ENCODE peak calls at places on chromosomes 11 and 22, in ten cellular contexts. One of them, this sample, is unnamed.
A peak's percentile ranks its signal among the peaks of the same experiment; 100 is the strongest.

GRCh38 chr11:9379046-9379445 is 5.4 kb upstream of the IPO7 start:
- DNase-seq in neuronal stem cell: no peak
- DNase-seq in stomach: no peak
- DNase-seq in spleen: no peak
- DNase-seq in Peyer's patch: no peak
- DNase-seq in astrocyte of the cerebellum: no peak
- DNase-seq in colonic mucosa: no peak
- DNase-seq in HFF-Myc: no peak
- DNase-seq in adipocyte: no peak
- DNase-seq in skeletal muscle cell: no peak
- DNase-seq in this sample: no peak

GRCh38 chr11:111440416-111441205 is 61.5 kb upstream of the POU2AF1 start:
- DNase-seq in neuronal stem cell: no peak
- DNase-seq in stomach: no peak
- DNase-seq in spleen: no peak
- DNase-seq in Peyer's patch: no peak
- DNase-seq in astrocyte of the cerebellum: no peak
- DNase-seq in colonic mucosa: peak; percentile 56
- DNase-seq in HFF-Myc: no peak
- DNase-seq in adipocyte: no peak
- DNase-seq in skeletal muscle cell: no peak
- DNase-seq in this sample: no peak

GRCh38 chr22:49936018-49936972 is 17.9 kb downstream of the CRELD2 start:
- DNase-seq in neuronal stem cell: no peak
- DNase-seq in stomach: peak; percentile 95
- DNase-seq in spleen: peak; percentile 99
- DNase-seq in Peyer's patch: peak; percentile 90
- DNase-seq in astrocyte of the cerebellum: peak; percentile 13
- DNase-seq in colonic mucosa: peak; percentile 91
- DNase-seq in HFF-Myc: no peak
- DNase-seq in adipocyte: peak; percentile 86
- DNase-seq in skeletal muscle cell: peak; percentile 36
- DNase-seq in this sample: peak; percentile 92

GRCh38 chr11:23284626-23285025 is 424.4 kb upstream of the CCDC179 start:
- DNase-seq in neuronal stem cell: no peak
- DNase-seq in stomach: no peak
- DNase-seq in spleen: no peak
- DNase-seq in Peyer's patch: no peak
- DNase-seq in astrocyte of the cerebellum: no peak
- DNase-seq in colonic mucosa: no peak
- DNase-seq in HFF-Myc: peak; percentile 7
- DNase-seq in adipocyte: peak; percentile 90
- DNase-seq in skeletal muscle cell: no peak
- DNase-seq in this sample: peak; percentile 24

GRCh38 chr11:21897203-21897602 is 295.7 kb upstream of the ANO5 start:
- DNase-seq in neuronal stem cell: no peak
- DNase-seq in stomach: no peak
- DNase-seq in spleen: no peak
- DNase-seq in Peyer's patch: no peak
- DNase-seq in astrocyte of the cerebellum: no peak
- DNase-seq in colonic mucosa: no peak
- DNase-seq in HFF-Myc: no peak
- DNase-seq in adipocyte: no peak
- DNase-seq in skeletal muscle cell: no peak
- DNase-seq in this sample: no peak

GRCh38 chr11:119195680-119196079 is 10.4 kb downstream of the NHERF4 start:
- DNase-seq in neuronal stem cell: no peak
- DNase-seq in stomach: peak; percentile 75
- DNase-seq in spleen: peak; percentile 74
- DNase-seq in Peyer's patch: peak; percentile 69
- DNase-seq in astrocyte of the cerebellum: peak; percentile 20
- DNase-seq in colonic mucosa: peak; percentile 61
- DNase-seq in HFF-Myc: no peak
- DNase-seq in adipocyte: peak; percentile 63
- DNase-seq in skeletal muscle cell: no peak
- DNase-seq in this sample: peak; percentile 52

GRCh38 chr11:123480290-123480815 is 50.3 kb downstream of the GRAMD1B start:
- DNase-seq in neuronal stem cell: no peak
- DNase-seq in stomach: no peak
- DNase-seq in spleen: no peak
- DNase-seq in Peyer's patch: no peak
- DNase-seq in astrocyte of the cerebellum: no peak
- DNase-seq in colonic mucosa: no peak
- DNase-seq in HFF-Myc: no peak
- DNase-seq in adipocyte: no peak
- DNase-seq in skeletal muscle cell: no peak
- DNase-seq in this sample: no peak

GRCh38 chr11:117172678-117173421 is 5.7 kb upstream of the SIDT2 start:
- DNase-seq in neuronal stem cell: no peak
- DNase-seq in stomach: peak; percentile 24
- DNase-seq in spleen: no peak
- DNase-seq in Peyer's patch: no peak
- DNase-seq in astrocyte of the cerebellum: no peak
- DNase-seq in colonic mucosa: no peak
- DNase-seq in HFF-Myc: no peak
- DNase-seq in adipocyte: peak; percentile 49
- DNase-seq in skeletal muscle cell: no peak
- DNase-seq in this sample: peak; percentile 74

GRCh38 chr11:65399845-65400244 is 13.4 kb downstream of the FRMD8 start:
- DNase-seq in neuronal stem cell: no peak
- DNase-seq in stomach: no peak
- DNase-seq in spleen: no peak
- DNase-seq in Peyer's patch: no peak
- DNase-seq in astrocyte of the cerebellum: no peak
- DNase-seq in colonic mucosa: no peak
- DNase-seq in HFF-Myc: no peak
- DNase-seq in adipocyte: no peak
- DNase-seq in skeletal muscle cell: no peak
- DNase-seq in this sample: no peak

GRCh38 chr11:65401073-65401802 is 14.8 kb downstream of the FRMD8 start:
- DNase-seq in neuronal stem cell: no peak
- DNase-seq in stomach: no peak
- DNase-seq in spleen: no peak
- DNase-seq in Peyer's patch: no peak
- DNase-seq in astrocyte of the cerebellum: no peak
- DNase-seq in colonic mucosa: no peak
- DNase-seq in HFF-Myc: no peak
- DNase-seq in adipocyte: no peak
- DNase-seq in skeletal muscle cell: no peak
- DNase-seq in this sample: no peak

GRCh38 chr11:65399249-65399648 is 12.8 kb downstream of the FRMD8 start:
- DNase-seq in neuronal stem cell: no peak
- DNase-seq in stomach: no peak
- DNase-seq in spleen: no peak
- DNase-seq in Peyer's patch: no peak
- DNase-seq in astrocyte of the cerebellum: no peak
- DNase-seq in colonic mucosa: no peak
- DNase-seq in HFF-Myc: no peak
- DNase-seq in adipocyte: no peak
- DNase-seq in skeletal muscle cell: no peak
- DNase-seq in this sample: no peak

GRCh38 chr11:65401803-65402248 is 15.4 kb downstream of the FRMD8 start:
- DNase-seq in neuronal stem cell: no peak
- DNase-seq in stomach: no peak
- DNase-seq in spleen: no peak
- DNase-seq in Peyer's patch: no peak
- DNase-seq in astrocyte of the cerebellum: no peak
- DNase-seq in colonic mucosa: no peak
- DNase-seq in HFF-Myc: no peak
- DNase-seq in adipocyte: no peak
- DNase-seq in skeletal muscle cell: no peak
- DNase-seq in this sample: no peak

DNA sequence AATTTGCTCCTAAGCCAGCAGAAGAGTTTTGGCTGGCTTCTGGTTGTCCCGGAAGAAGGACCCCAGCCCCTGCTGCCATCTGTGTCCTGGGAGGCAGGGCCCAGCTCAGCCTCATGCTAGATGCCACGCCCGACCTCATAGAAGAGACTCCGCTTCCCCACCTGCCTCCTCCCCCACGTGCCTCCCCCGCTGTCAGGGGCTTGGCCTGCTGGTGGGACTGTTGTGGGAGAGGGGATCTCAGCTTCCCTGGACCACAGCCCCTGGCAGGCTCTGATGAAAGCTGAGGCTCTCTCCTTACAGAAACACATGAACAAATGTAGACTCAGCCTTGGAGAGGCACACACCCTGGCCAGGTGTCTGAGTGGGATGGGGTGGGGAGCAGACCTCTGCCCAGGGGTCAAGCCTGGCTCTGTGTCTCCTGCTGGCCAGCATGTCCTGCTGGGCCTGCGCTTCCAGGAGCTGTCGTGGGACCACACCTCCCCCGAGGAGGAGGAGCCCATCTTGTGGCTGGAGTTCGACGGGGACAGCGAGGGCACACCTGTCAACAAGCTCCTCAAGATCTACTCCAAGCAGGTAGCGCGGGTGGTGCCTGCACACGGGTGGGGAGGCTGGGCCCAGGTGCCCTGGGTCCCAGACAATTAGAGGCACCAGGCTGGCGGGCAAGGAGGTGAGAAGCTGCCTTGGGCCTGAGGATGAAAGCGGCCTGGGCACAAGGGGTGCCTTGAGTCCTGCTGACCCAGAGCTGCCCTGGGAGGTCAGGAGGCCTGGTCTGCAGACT is 14.0 kb downstream of the FRMD8 start:
- DNase-seq in neuronal stem cell: no peak
- DNase-seq in stomach: no peak
- DNase-seq in spleen: no peak
- DNase-seq in Peyer's patch: no peak
- DNase-seq in astrocyte of the cerebellum: no peak
- DNase-seq in colonic mucosa: no peak
- DNase-seq in HFF-Myc: no peak
- DNase-seq in adipocyte: no peak
- DNase-seq in skeletal muscle cell: no peak
- DNase-seq in this sample: no peak
- H3K4me3 ChIP-seq in neuronal stem cell: no peak overlapping the region
- H3K4me3 ChIP-seq in stomach: no peak overlapping the region
- H3K4me3 ChIP-seq in spleen: no peak overlapping the region
- H3K4me3 ChIP-seq in Peyer's patch: no peak overlapping the region
- H3K4me3 ChIP-seq in astrocyte of the cerebellum: no peak overlapping the region
- H3K4me3 ChIP-seq in colonic mucosa: no peak overlapping the region
- H3K4me3 ChIP-seq in HFF-Myc: no peak overlapping the region
- H3K4me3 ChIP-seq in adipocyte: no peak overlapping the region
- H3K4me3 ChIP-seq in skeletal muscle cell: no peak overlapping the region
- H3K4me3 ChIP-seq in this sample: no peak overlapping the region

DNA sequence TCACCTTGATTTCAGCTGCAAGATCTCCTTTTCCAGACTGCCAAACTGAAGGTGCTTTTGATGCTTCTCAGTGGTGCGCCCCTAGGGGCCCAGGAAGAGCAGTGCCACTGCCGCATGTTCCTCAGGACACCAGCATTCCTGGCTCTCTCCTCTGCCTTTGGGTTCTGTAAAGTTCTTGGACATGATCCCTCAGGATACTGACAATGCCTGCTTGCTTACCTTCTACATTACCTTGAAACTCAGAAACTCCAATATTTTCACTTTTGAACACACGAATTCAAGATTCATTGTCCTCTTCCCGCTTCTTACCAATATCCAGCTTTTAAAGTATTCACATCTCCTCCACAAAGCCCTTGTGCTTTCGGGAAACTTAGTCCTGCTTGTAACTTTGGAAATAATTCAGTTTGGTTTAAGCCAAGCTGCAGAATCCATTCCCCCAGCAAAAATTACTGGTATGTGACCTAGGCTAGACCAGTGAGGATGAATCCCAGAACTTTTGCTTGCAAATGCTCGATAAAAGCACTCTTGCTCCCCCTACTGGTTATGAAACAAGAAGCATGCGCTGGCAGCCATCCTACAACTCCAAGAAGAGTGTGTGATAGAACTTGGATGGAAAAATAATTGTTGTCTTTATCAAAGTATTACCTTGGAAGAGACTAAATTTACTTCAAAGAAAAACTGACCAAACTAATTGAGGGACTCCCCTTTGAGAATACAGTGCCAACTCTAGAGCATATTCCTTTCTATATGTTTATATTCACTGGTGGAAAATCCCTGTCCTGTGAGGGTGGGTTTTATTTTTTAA is 16.5 kb upstream of the OR5B21 start:
- DNase-seq in neuronal stem cell: peak; percentile 67
- DNase-seq in stomach: peak; percentile 69
- DNase-seq in spleen: no peak
- DNase-seq in Peyer's patch: peak; percentile 58
- DNase-seq in astrocyte of the cerebellum: peak; percentile 79
- DNase-seq in colonic mucosa: peak; percentile 77
- DNase-seq in HFF-Myc: peak; percentile 76
- DNase-seq in adipocyte: peak; percentile 92
- DNase-seq in skeletal muscle cell: peak; percentile 43
- DNase-seq in this sample: peak; percentile 94
- H3K4me3 ChIP-seq in neuronal stem cell: no peak overlapping the region
- H3K4me3 ChIP-seq in stomach: peak overlapping the region; percentile 2
- H3K4me3 ChIP-seq in spleen: no peak overlapping the region
- H3K4me3 ChIP-seq in Peyer's patch: no peak overlapping the region
- H3K4me3 ChIP-seq in astrocyte of the cerebellum: no peak overlapping the region
- H3K4me3 ChIP-seq in colonic mucosa: no peak overlapping the region
- H3K4me3 ChIP-seq in HFF-Myc: no peak overlapping the region
- H3K4me3 ChIP-seq in adipocyte: peak overlapping the region; percentile 65
- H3K4me3 ChIP-seq in skeletal muscle cell: peak overlapping the region; percentile 7
- H3K4me3 ChIP-seq in this sample: peak overlapping the region; percentile 43

DNA sequence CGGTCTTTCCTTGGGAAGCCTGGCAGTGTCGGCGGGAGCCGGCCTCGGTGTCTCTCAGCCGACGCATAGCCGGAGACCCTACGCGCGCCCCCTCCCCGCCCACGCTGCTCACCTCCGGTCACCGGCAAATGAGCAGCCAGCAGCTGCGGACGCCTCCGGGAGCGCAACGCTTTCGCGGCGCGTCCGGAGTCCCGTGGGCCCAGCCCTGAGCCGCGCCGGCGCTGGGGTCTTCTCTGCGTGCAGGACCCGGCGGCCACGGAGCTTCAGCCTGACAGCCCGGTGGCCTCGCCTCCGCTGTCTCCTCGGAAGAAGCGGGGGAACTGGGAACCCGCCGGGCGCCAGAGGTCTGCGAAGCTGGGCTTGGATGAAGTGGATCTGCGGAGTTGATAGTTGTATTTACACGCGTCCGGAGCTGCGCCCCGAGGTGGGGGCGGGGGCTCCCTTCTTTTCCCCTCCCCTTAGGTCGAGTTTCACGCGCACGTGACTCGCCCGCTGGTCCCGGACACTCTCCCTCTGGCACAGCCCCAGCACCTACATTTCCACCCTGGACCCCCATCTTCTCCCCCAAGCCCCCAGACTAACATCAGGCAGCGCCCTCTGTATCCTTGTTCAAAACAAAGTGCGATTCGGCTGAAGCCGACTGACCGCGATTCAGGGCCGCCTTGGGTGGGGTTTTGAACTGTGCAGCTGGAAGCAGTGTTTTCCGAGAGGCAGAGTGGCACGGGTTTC is at the start of gene SLC43A1:
- DNase-seq in neuronal stem cell: no peak
- DNase-seq in stomach: peak; percentile 66
- DNase-seq in spleen: peak; percentile 85
- DNase-seq in Peyer's patch: no peak
- DNase-seq in astrocyte of the cerebellum: no peak
- DNase-seq in colonic mucosa: peak; percentile 72
- DNase-seq in HFF-Myc: no peak
- DNase-seq in adipocyte: peak; percentile 76
- DNase-seq in skeletal muscle cell: no peak
- DNase-seq in this sample: peak; percentile 62
- H3K4me3 ChIP-seq in neuronal stem cell: peak within 1 kb of the TSS; percentile 56
- H3K4me3 ChIP-seq in stomach: peak within 1 kb of the TSS; percentile 95
- H3K4me3 ChIP-seq in spleen: peak within 1 kb of the TSS; percentile 84
- H3K4me3 ChIP-seq in Peyer's patch: peak within 1 kb of the TSS; percentile 85
- H3K4me3 ChIP-seq in astrocyte of the cerebellum: peak within 1 kb of the TSS; percentile 80
- H3K4me3 ChIP-seq in colonic mucosa: peak within 1 kb of the TSS; percentile 79
- H3K4me3 ChIP-seq in HFF-Myc: peak within 1 kb of the TSS; percentile 71
- H3K4me3 ChIP-seq in adipocyte: peak within 1 kb of the TSS; percentile 94
- H3K4me3 ChIP-seq in skeletal muscle cell: peak within 1 kb of the TSS; percentile 90
- H3K4me3 ChIP-seq in this sample: peak within 1 kb of the TSS; percentile 85

GRCh38 chr11:69985331-69985653 is 92.8 kb upstream of the ANO1 start:
- DNase-seq in neuronal stem cell: no peak
- DNase-seq in stomach: no peak
- DNase-seq in spleen: no peak
- DNase-seq in Peyer's patch: no peak
- DNase-seq in astrocyte of the cerebellum: no peak
- DNase-seq in colonic mucosa: no peak
- DNase-seq in HFF-Myc: no peak
- DNase-seq in adipocyte: no peak
- DNase-seq in skeletal muscle cell: no peak
- DNase-seq in this sample: no peak
- H3K4me3 ChIP-seq in neuronal stem cell: no peak overlapping the region
- H3K4me3 ChIP-seq in stomach: peak overlapping the region; percentile 36
- H3K4me3 ChIP-seq in spleen: no peak overlapping the region
- H3K4me3 ChIP-seq in Peyer's patch: no peak overlapping the region
- H3K4me3 ChIP-seq in astrocyte of the cerebellum: no peak overlapping the region
- H3K4me3 ChIP-seq in colonic mucosa: peak overlapping the region; percentile 22
- H3K4me3 ChIP-seq in HFF-Myc: no peak overlapping the region
- H3K4me3 ChIP-seq in adipocyte: no peak overlapping the region
- H3K4me3 ChIP-seq in skeletal muscle cell: no peak overlapping the region
- H3K4me3 ChIP-seq in this sample: no peak overlapping the region

This sample was measured in fibroblast of the aortic adventitia.